ENCODE peak calls at places on chromosomes 2 and 18, in ten cellular contexts. One of them, this sample, is unnamed.

GRCh38 chr2:189444322-189444721 is 3.0 kb downstream of the WDR75 start:
- DNase-seq in posterior cingulate gyrus: no peak
- DNase-seq in NCI-H146: no peak
- DNase-seq in right cardiac atrium: no peak
- DNase-seq in stimulated activated naive B cell treated with anti-CD40 and anti-IgM and Interleukin-4, amounts not matched to agents 10 μg/mL and 1 μg/mL and 100 μg/mL, for 72 hours: no peak
- DNase-seq in EL: peak; percentile 23
- DNase-seq in GM12864: no peak
- DNase-seq in H1: no peak
- DNase-seq in LNCaP clone FGC: no peak
- DNase-seq in activated CD8-positive, alpha-beta T cell treated with anti-CD3 and anti-CD28 coated beads, Interleukin-2, amount 10 ng/mL, durations not matched to agents 7 days and 5 days: peak; percentile 29
- DNase-seq in this sample: no peak

GRCh38 chr2:135744761-135745314 is 3.2 kb downstream of the UBXN4 start:
- DNase-seq in posterior cingulate gyrus: no peak
- DNase-seq in NCI-H146: peak; percentile 16
- DNase-seq in right cardiac atrium: no peak
- DNase-seq in stimulated activated naive B cell treated with anti-CD40 and anti-IgM and Interleukin-4, amounts not matched to agents 10 μg/mL and 1 μg/mL and 100 μg/mL, for 72 hours: no peak
- DNase-seq in EL: peak; percentile 56
- DNase-seq in GM12864: peak; percentile 29
- DNase-seq in H1: no peak
- DNase-seq in LNCaP clone FGC: no peak
- DNase-seq in activated CD8-positive, alpha-beta T cell treated with anti-CD3 and anti-CD28 coated beads, Interleukin-2, amount 10 ng/mL, durations not matched to agents 7 days and 5 days: peak; percentile 32
- DNase-seq in this sample: no peak

GRCh38 chr2:9637330-9637729 is 6.5 kb upstream of the YWHAQ start:
- DNase-seq in posterior cingulate gyrus: no peak
- DNase-seq in NCI-H146: peak; percentile 54
- DNase-seq in right cardiac atrium: no peak
- DNase-seq in stimulated activated naive B cell treated with anti-CD40 and anti-IgM and Interleukin-4, amounts not matched to agents 10 μg/mL and 1 μg/mL and 100 μg/mL, for 72 hours: no peak
- DNase-seq in EL: peak; percentile 76
- DNase-seq in GM12864: no peak
- DNase-seq in H1: no peak
- DNase-seq in LNCaP clone FGC: no peak
- DNase-seq in activated CD8-positive, alpha-beta T cell treated with anti-CD3 and anti-CD28 coated beads, Interleukin-2, amount 10 ng/mL, durations not matched to agents 7 days and 5 days: no peak
- DNase-seq in this sample: no peak

GRCh38 chr2:216792222-216793001 is 67.5 kb downstream of the TNP1 start:
- DNase-seq in posterior cingulate gyrus: no peak
- DNase-seq in NCI-H146: peak; percentile 80
- DNase-seq in right cardiac atrium: peak; percentile 82
- DNase-seq in stimulated activated naive B cell treated with anti-CD40 and anti-IgM and Interleukin-4, amounts not matched to agents 10 μg/mL and 1 μg/mL and 100 μg/mL, for 72 hours: no peak
- DNase-seq in EL: peak; percentile 20
- DNase-seq in GM12864: no peak
- DNase-seq in H1: no peak
- DNase-seq in LNCaP clone FGC: no peak
- DNase-seq in activated CD8-positive, alpha-beta T cell treated with anti-CD3 and anti-CD28 coated beads, Interleukin-2, amount 10 ng/mL, durations not matched to agents 7 days and 5 days: no peak
- DNase-seq in this sample: no peak

GRCh38 chr2:220335591-220335915 is 708.1 kb downstream of the SLC4A3 start:
- DNase-seq in posterior cingulate gyrus: peak; percentile 28
- DNase-seq in NCI-H146: no peak
- DNase-seq in right cardiac atrium: no peak
- DNase-seq in stimulated activated naive B cell treated with anti-CD40 and anti-IgM and Interleukin-4, amounts not matched to agents 10 μg/mL and 1 μg/mL and 100 μg/mL, for 72 hours: no peak
- DNase-seq in EL: no peak
- DNase-seq in GM12864: no peak
- DNase-seq in H1: no peak
- DNase-seq in LNCaP clone FGC: no peak
- DNase-seq in activated CD8-positive, alpha-beta T cell treated with anti-CD3 and anti-CD28 coated beads, Interleukin-2, amount 10 ng/mL, durations not matched to agents 7 days and 5 days: no peak
- DNase-seq in this sample: no peak

GRCh38 chr2:239887604-239888003 is 137.5 kb downstream of the NDUFA10 start:
- DNase-seq in posterior cingulate gyrus: no peak
- DNase-seq in NCI-H146: no peak
- DNase-seq in right cardiac atrium: no peak
- DNase-seq in stimulated activated naive B cell treated with anti-CD40 and anti-IgM and Interleukin-4, amounts not matched to agents 10 μg/mL and 1 μg/mL and 100 μg/mL, for 72 hours: no peak
- DNase-seq in EL: no peak
- DNase-seq in GM12864: no peak
- DNase-seq in H1: no peak
- DNase-seq in LNCaP clone FGC: no peak
- DNase-seq in activated CD8-positive, alpha-beta T cell treated with anti-CD3 and anti-CD28 coated beads, Interleukin-2, amount 10 ng/mL, durations not matched to agents 7 days and 5 days: no peak
- DNase-seq in this sample: no peak

GRCh38 chr18:46408334-46408987 is 248.6 kb downstream of the LOXHD1 start:
- DNase-seq in posterior cingulate gyrus: no peak
- DNase-seq in NCI-H146: peak; percentile 16
- DNase-seq in right cardiac atrium: no peak
- DNase-seq in stimulated activated naive B cell treated with anti-CD40 and anti-IgM and Interleukin-4, amounts not matched to agents 10 μg/mL and 1 μg/mL and 100 μg/mL, for 72 hours: no peak
- DNase-seq in EL: no peak
- DNase-seq in GM12864: no peak
- DNase-seq in H1: no peak
- DNase-seq in LNCaP clone FGC: no peak
- DNase-seq in activated CD8-positive, alpha-beta T cell treated with anti-CD3 and anti-CD28 coated beads, Interleukin-2, amount 10 ng/mL, durations not matched to agents 7 days and 5 days: no peak
- DNase-seq in this sample: no peak

GRCh38 chr2:120430957-120431356 is 85.0 kb downstream of the INHBB start:
- DNase-seq in posterior cingulate gyrus: no peak
- DNase-seq in NCI-H146: no peak
- DNase-seq in right cardiac atrium: no peak
- DNase-seq in stimulated activated naive B cell treated with anti-CD40 and anti-IgM and Interleukin-4, amounts not matched to agents 10 μg/mL and 1 μg/mL and 100 μg/mL, for 72 hours: no peak
- DNase-seq in EL: no peak
- DNase-seq in GM12864: no peak
- DNase-seq in H1: peak; percentile 43
- DNase-seq in LNCaP clone FGC: no peak
- DNase-seq in activated CD8-positive, alpha-beta T cell treated with anti-CD3 and anti-CD28 coated beads, Interleukin-2, amount 10 ng/mL, durations not matched to agents 7 days and 5 days: no peak
- DNase-seq in this sample: no peak

This sample was measured in T-helper 9 cell.